ENCODE peak calls at places on chromosome 20, in eight cellular contexts. N is heart left ventricle; Y is H9; I is tibial nerve; A is activated CD8-positive, alpha-beta T cell treated with anti-CD3 and anti-CD28 coated beads for 36 hours; U is GM12865; P is endothelial cell; M is HCT116. H is an unnamed sample.

GRCh38 chr20:56504373-56505005 is 20.1 kb upstream of the FAM209A start:
- DNase-seq in N (no peak), Y (peak), I (no peak), A (peak), U (no peak), P (peak), M (no peak), H (no peak)

GRCh38 chr20:10313215-10313614 is 94.6 kb downstream of the SNAP25 start:
- DNase-seq in N (no peak), Y (no peak), I (no peak), A (no peak), U (no peak), P (no peak), M (no peak), H (no peak)

GRCh38 chr20:25339608-25340007 is 51.0 kb downstream of the ABHD12 start:
- DNase-seq in N (no peak), Y (no peak), I (no peak), A (no peak), U (no peak), P (no peak), M (no peak), H (no peak)

GRCh38 chr20:59939879-59940128 is 301 bp downstream of the PPP1R3D start:
- DNase-seq in N (peak), Y (no peak), I (no peak), A (no peak), U (peak), P (no peak), M (no peak), H (peak)

GRCh38 chr20:4677846-4678245 is 43.9 kb upstream of the PRND start:
- DNase-seq in N (no peak), Y (no peak), I (no peak), A (no peak), U (no peak), P (no peak), M (no peak), H (no peak)

GRCh38 chr20:1825492-1825891 is 69.7 kb upstream of the SIRPA start:
- DNase-seq in N (no peak), Y (no peak), I (no peak), A (no peak), U (no peak), P (no peak), M (no peak), H (no peak)

GRCh38 chr20:50996901-50997830 is 25.7 kb downstream of the KCNG1 start:
- DNase-seq in N (no peak), Y (no peak), I (no peak), A (no peak), U (no peak), P (no peak), M (no peak), H (no peak)

GRCh38 chr20:41617059-41617921 is 887 bp downstream of the CHD6 start:
- DNase-seq in N (peak), Y (peak), I (no peak), A (peak), U (peak), P (peak), M (no peak), H (no peak)

GRCh38 chr20:50278684-50279531 is 88.3 kb downstream of the CEBPB start:
- DNase-seq in N (peak), Y (no peak), I (peak), A (no peak), U (no peak), P (no peak), M (peak), H (no peak)

GRCh38 chr20:49713779-49714712 is at the start of gene B4GALT5:
- DNase-seq in N (peak), Y (peak), I (peak), A (peak), U (peak), P (peak), M (peak), H (peak)

GRCh38 chr20:14865169-14865568 is 527.8 kb upstream of the FLRT3 start:
- DNase-seq in N (no peak), Y (no peak), I (no peak), A (no peak), U (peak), P (no peak), M (no peak), H (no peak)

GRCh38 chr20:43662943-43663655 is 3.8 kb upstream of the MYBL2 start:
- DNase-seq in N (no peak), Y (no peak), I (no peak), A (no peak), U (no peak), P (no peak), M (no peak), H (peak)

GRCh38 chr20:33650111-33650752 is 11.9 kb upstream of the C20orf144 start:
- DNase-seq in N (no peak), Y (no peak), I (no peak), A (no peak), U (no peak), P (no peak), M (no peak), H (no peak)

GRCh38 chr20:41426361-41426900 is 59.8 kb upstream of the EMILIN3 start:
- DNase-seq in N (no peak), Y (no peak), I (no peak), A (no peak), U (no peak), P (no peak), M (no peak), H (no peak)

GRCh38 chr20:24948939-24949679 is at the start of gene CST7:
- DNase-seq in N (no peak), Y (peak), I (no peak), A (peak), U (peak), P (no peak), M (no peak), H (peak)

GRCh38 chr20:3233991-3234498 is 4.9 kb downstream of the SLC4A11 start:
- DNase-seq in N (no peak), Y (no peak), I (no peak), A (no peak), U (no peak), P (no peak), M (no peak), H (no peak)

GRCh38 chr20:51425347-51426106 is 117.0 kb downstream of the NFATC2 start:
- DNase-seq in N (no peak), Y (no peak), I (no peak), A (peak), U (no peak), P (no peak), M (no peak), H (no peak)

GRCh38 chr20:19498756-19499155 is 259.3 kb upstream of the RIN2 start:
- DNase-seq in N (no peak), Y (no peak), I (no peak), A (no peak), U (no peak), P (no peak), M (no peak), H (no peak)

GRCh38 chr20:4875578-4876067 is 125.7 kb downstream of the SLC23A2 start:
- DNase-seq in N (peak), Y (no peak), I (no peak), A (no peak), U (peak), P (no peak), M (no peak), H (no peak)

GRCh38 chr20:59391975-59392374 is 91.6 kb downstream of the EDN3 start:
- DNase-seq in N (no peak), Y (no peak), I (no peak), A (no peak), U (no peak), P (no peak), M (no peak), H (no peak)

GRCh38 chr20:16865406-16865805 is 117.2 kb downstream of the OTOR start:
- DNase-seq in N (no peak), Y (no peak), I (no peak), A (no peak), U (no peak), P (no peak), M (no peak), H (no peak)

GRCh38 chr20:1357921-1358671 is 29.2 kb upstream of the SDCBP2 start:
- DNase-seq in N (no peak), Y (no peak), I (no peak), A (peak), U (no peak), P (no peak), M (no peak), H (no peak)

GRCh38 chr20:53186630-53187029 is 214.5 kb downstream of the TSHZ2 start:
- DNase-seq in N (no peak), Y (no peak), I (no peak), A (peak), U (no peak), P (no peak), M (no peak), H (no peak)

GRCh38 chr20:4812641-4813075 is 90.9 kb downstream of the PRND start:
- DNase-seq in N (no peak), Y (no peak), I (no peak), A (no peak), U (peak), P (no peak), M (no peak), H (peak)

GRCh38 chr20:50190251-50191064 is at the start of gene CEBPB:
- DNase-seq in N (peak), Y (peak), I (peak), A (peak), U (peak), P (peak), M (peak), H (no peak)

GRCh38 chr20:50481741-50482140 is 28.4 kb upstream of the PTPN1 start:
- DNase-seq in N (no peak), Y (no peak), I (no peak), A (no peak), U (no peak), P (no peak), M (no peak), H (no peak)

GRCh38 chr20:50423758-50424157 is 86.4 kb upstream of the PTPN1 start:
- DNase-seq in N (no peak), Y (no peak), I (no peak), A (no peak), U (no peak), P (no peak), M (no peak), H (no peak)

GRCh38 chr20:14142171-14142570 is 146.9 kb downstream of the MACROD2 start:
- DNase-seq in N (peak), Y (peak), I (no peak), A (peak), U (peak), P (peak), M (peak), H (no peak)

GRCh38 chr20:45951474-45951873 is 17.0 kb downstream of the PCIF1 start:
- DNase-seq in N (no peak), Y (no peak), I (no peak), A (no peak), U (no peak), P (no peak), M (no peak), H (no peak)

GRCh38 chr20:31740208-31740607 is 1.1 kb downstream of the TPX2 start:
- DNase-seq in N (no peak), Y (no peak), I (no peak), A (peak), U (peak), P (no peak), M (no peak), H (no peak)

GRCh38 chr20:31707994-31708744 is 14.5 kb downstream of the BCL2L1 start:
- DNase-seq in N (peak), Y (peak), I (no peak), A (no peak), U (peak), P (no peak), M (no peak), H (no peak)

GRCh38 chr20:57594092-57594911 is 25.9 kb downstream of the ZBP1 start:
- DNase-seq in N (peak), Y (peak), I (no peak), A (peak), U (peak), P (peak), M (peak), H (no peak)

GRCh38 chr20:52565614-52566013 is 374.0 kb upstream of the ZFP64 start:
- DNase-seq in N (no peak), Y (no peak), I (no peak), A (no peak), U (no peak), P (no peak), M (no peak), H (no peak)

GRCh38 chr20:49821381-49821780 is 8.8 kb downstream of the SLC9A8 start:
- DNase-seq in N (no peak), Y (no peak), I (no peak), A (no peak), U (no peak), P (no peak), M (no peak), H (no peak)

DNA sequence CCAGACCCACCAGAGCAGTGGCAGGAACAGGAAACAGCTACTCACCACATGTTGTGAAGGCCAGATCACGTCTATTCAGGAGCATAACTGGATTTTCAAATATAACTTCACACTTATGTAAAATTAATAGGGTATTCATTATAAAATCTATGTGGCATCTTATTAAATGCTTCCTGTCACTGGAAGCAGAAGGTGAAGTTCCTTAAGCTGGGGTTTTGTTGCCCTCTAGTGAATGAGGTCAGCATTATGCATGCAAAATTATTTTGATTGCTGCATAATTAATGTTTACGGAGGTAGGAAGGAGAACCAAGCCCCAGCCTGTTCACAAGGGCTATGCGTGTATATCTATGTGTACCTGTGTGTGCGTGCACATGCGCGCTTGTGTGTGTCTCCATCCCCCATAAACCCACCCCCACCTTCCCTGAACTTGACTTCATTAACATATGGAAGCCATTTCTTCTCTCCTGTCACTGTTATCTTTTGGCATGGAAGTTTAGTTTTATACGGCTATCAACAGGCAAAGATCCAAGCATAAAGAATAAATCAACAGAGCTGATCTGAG is 90.3 kb upstream of the CDH4 start:
- DNase-seq in N (no peak), Y (no peak), I (no peak), A (no peak), U (no peak), P (no peak), M (no peak), H (no peak)
- TF ChIP-seq CTCF in N (peak), Y (no peak), I (no peak), A (no peak), U (no peak), P (no peak), M (no peak), H (peak)

GRCh38 chr20:35604444-35604750 is 11.2 kb upstream of the SPAG4 start:
- DNase-seq in N (no peak), Y (peak), I (no peak), A (peak), U (peak), P (peak), M (no peak), H (peak)
- TF ChIP-seq CTCF in N (peak), Y (peak), I (no peak), A (peak), U (peak), P (no peak), M (peak), H (peak)

DNA sequence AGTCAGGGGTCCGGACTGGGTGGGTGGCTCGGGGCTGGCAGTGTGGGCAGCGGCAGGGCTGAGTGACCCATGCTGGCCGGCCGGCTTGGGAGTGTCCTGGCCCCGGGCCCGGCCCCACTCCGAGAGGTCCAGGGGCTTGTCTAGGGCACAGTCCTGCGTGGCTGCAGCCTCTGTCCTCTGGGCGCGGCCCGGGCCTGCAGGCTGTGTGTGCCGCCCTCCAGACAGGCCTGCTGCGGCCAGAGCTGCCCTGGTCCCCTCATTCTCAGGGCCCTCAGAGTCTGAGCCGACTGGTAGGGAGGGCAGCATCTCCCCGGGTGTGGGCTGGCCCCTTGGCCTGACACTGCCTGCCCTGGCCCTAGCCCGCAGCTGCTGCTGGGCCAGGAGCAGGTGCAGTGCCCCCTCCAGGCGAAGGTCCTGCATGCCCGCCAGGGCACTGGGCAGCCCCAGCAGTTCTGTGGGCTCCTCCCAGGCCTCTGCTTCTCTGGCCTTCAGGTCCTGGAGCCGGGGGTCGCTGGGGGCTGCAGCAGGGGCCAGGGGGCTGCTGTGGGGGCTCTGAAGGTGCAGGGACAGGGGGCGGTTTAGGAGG is 6.9 kb upstream of the CABLES2 start:
- DNase-seq in N (no peak), Y (peak), I (no peak), A (no peak), U (no peak), P (peak), M (no peak), H (no peak)
- TF ChIP-seq CTCF in N (no peak), Y (peak), I (no peak), A (no peak), U (peak), P (no peak), M (peak), H (peak)

GRCh38 chr20:36217226-36217625 is 19.1 kb upstream of the AAR2 start:
- DNase-seq in N (no peak), Y (peak), I (no peak), A (no peak), U (no peak), P (no peak), M (peak), H (no peak)
- TF ChIP-seq CTCF in N (no peak), Y (peak), I (no peak), A (no peak), U (no peak), P (peak), M (peak), H (peak)

GRCh38 chr20:12965880-12966270 is 42.9 kb upstream of the SPTLC3 start:
- DNase-seq in N (no peak), Y (no peak), I (no peak), A (no peak), U (no peak), P (no peak), M (no peak), H (no peak)

GRCh38 chr20:12967932-12968331 is 40.8 kb upstream of the SPTLC3 start:
- DNase-seq in N (no peak), Y (no peak), I (no peak), A (no peak), U (no peak), P (no peak), M (no peak), H (no peak)

GRCh38 chr20:12965212-12965879 is 43.4 kb upstream of the SPTLC3 start:
- DNase-seq in N (no peak), Y (no peak), I (no peak), A (no peak), U (no peak), P (no peak), M (no peak), H (no peak)

GRCh38 chr20:12968472-12968871 is 40.3 kb upstream of the SPTLC3 start:
- DNase-seq in N (no peak), Y (no peak), I (no peak), A (no peak), U (peak), P (no peak), M (no peak), H (no peak)

DNA sequence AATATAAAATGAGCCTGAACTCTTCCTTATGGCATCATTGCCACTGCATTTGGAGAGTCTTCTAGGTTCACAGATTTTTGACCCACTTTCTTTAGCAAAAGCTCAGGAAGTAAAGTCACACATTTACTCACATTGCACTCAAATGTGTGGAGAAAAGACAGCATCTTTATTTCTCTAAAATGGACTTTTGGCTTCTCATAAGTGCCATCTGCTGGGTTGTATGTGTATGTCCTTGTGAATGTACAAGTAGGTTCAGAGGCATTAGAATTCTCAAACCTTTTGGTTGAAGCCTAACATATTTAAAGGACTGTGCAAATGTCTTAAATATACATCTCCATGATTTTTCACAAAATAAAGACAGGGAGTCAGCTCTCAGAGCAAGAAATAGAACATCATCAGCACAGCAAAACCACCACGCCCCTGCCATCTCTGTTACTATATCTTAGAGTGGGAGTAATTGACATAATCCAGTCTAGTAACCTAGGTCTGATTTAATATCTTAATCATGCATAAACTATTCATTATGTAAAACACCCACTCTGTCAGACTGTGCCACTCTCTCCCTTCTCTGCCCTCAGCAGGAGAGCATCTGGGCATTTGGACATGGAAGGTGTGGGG is 42.2 kb upstream of the SPTLC3 start:
- DNase-seq in N (no peak), Y (no peak), I (no peak), A (no peak), U (no peak), P (no peak), M (no peak), H (no peak)
- TF ChIP-seq CTCF in N (peak), Y (peak), I (peak), A (no peak), U (no peak), P (no peak), M (no peak), H (peak)

GRCh38 chr20:6169251-6169650 is 46.4 kb upstream of the FERMT1 start:
- DNase-seq in N (no peak), Y (no peak), I (no peak), A (no peak), U (no peak), P (no peak), M (no peak), H (no peak)
- TF ChIP-seq CTCF in N (no peak), Y (peak), I (no peak), A (no peak), U (no peak), P (no peak), M (peak), H (peak)

DNA sequence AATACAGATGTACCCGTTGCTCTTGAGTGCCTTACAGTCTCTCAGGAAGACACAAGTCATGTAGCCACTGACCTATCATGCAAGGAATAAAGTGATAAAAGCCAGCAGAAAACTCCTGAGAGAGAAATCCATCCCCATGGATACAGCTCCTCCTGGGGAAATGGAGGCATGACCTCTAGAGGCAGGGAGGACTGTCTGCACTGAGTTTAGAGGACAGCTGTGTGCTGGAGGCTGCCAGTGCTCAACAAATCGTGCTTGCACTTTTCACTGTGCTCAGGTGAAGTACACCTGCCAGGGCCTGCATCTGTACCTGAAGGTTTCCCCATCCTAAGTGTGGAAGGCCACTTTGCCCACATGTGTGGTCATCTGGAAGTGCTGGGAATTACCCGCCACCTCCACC is 12.1 kb downstream of the CD93 start:
- DNase-seq in N (no peak), Y (no peak), I (no peak), A (no peak), U (no peak), P (no peak), M (no peak), H (no peak)
- TF ChIP-seq CTCF in N (no peak), Y (no peak), I (no peak), A (no peak), U (no peak), P (no peak), M (peak), H (no peak)

DNA sequence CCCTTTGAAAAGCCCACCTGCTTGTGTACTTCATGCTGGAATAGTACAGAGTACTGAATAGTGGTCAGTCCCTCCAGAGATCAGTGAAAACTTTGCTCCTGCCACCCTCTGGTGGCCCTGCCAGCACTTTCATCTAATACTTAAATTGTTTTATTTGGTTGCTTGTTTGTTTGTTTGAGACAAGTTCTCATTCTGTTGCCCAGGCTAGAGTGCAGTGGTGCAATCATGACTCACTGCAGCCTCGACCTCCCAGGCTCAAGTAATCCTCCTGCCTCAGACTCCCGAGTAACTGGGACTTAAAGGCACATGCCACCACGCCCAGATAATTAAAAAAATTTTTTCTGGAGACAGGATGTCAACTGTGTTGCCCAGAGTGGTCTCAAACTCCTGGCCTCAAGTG is 9.1 kb downstream of the FAM83D start:
- DNase-seq in N (no peak), Y (no peak), I (no peak), A (no peak), U (no peak), P (no peak), M (no peak), H (no peak)
- TF ChIP-seq CTCF in N (no peak), Y (peak), I (no peak), A (no peak), U (peak), P (no peak), M (peak), H (peak)

H was measured in chondrocyte.